ENCODE peak calls at places on chromosomes 12 and 14, in nine cellular contexts. X, H, A, J, B, R, Z, N and G are unnamed samples.

GRCh38 chr14:31583043-31583442 is 21.8 kb downstream of the NUBPL start:
- DNase-seq in X (no peak), H (no peak), A (no peak), J (no peak), B (no peak), R (no peak), Z (no peak), N (peak; percentile 7), G (no peak)

GRCh38 chr12:24741216-24741615 is 207.7 kb downstream of the BCAT1 start:
- DNase-seq in X (no peak), H (no peak), A (no peak), J (no peak), B (no peak), R (no peak), Z (no peak), N (no peak), G (no peak)

GRCh38 chr12:13539051-13539450 is 342.5 kb downstream of the EMP1 start:
- DNase-seq in X (no peak), H (no peak), A (no peak), J (no peak), B (no peak), R (no peak), Z (peak; percentile 42), N (no peak), G (no peak)

GRCh38 chr12:130120012-130120805 is 42.1 kb upstream of the FZD10 start:
- DNase-seq in X (no peak), H (no peak), A (no peak), J (no peak), B (no peak), R (no peak), Z (no peak), N (no peak), G (no peak)

GRCh38 chr12:79690606-79691298 is at the start of gene PAWR:
- DNase-seq in X (peak; percentile 83), H (peak; percentile 89), A (peak; percentile 24), J (peak; percentile 71), B (peak; percentile 88), R (peak; percentile 79), Z (no peak), N (peak; percentile 67), G (peak; percentile 86)

GRCh38 chr12:24933694-24934407 is 15.1 kb downstream of the BCAT1 start:
- DNase-seq in X (no peak), H (no peak), A (no peak), J (no peak), B (no peak), R (no peak), Z (peak; percentile 47), N (no peak), G (no peak)

GRCh38 chr14:80364274-80364673 is 153.0 kb upstream of the DIO2 start:
- DNase-seq in X (no peak), H (peak; percentile 59), A (no peak), J (peak; percentile 3), B (no peak), R (no peak), Z (no peak), N (peak; percentile 4), G (no peak)

GRCh38 chr12:94534278-94534677 is 74.6 kb upstream of the CEP83 start:
- DNase-seq in X (no peak), H (no peak), A (no peak), J (no peak), B (no peak), R (no peak), Z (no peak), N (no peak), G (no peak)

GRCh38 chr14:61428261-61428660 is 106.9 kb downstream of the PRKCH start:
- DNase-seq in X (no peak), H (no peak), A (no peak), J (no peak), B (no peak), R (no peak), Z (peak; percentile 39), N (no peak), G (no peak)

GRCh38 chr14:20644520-20644919 is 3.0 kb upstream of the OR6S1 start:
- DNase-seq in X (no peak), H (no peak), A (no peak), J (no peak), B (no peak), R (no peak), Z (no peak), N (no peak), G (no peak)

GRCh38 chr14:20641591-20641990 is at the start of gene OR6S1:
- DNase-seq in X (no peak), H (no peak), A (no peak), J (no peak), B (no peak), R (no peak), Z (no peak), N (no peak), G (no peak)

DNA sequence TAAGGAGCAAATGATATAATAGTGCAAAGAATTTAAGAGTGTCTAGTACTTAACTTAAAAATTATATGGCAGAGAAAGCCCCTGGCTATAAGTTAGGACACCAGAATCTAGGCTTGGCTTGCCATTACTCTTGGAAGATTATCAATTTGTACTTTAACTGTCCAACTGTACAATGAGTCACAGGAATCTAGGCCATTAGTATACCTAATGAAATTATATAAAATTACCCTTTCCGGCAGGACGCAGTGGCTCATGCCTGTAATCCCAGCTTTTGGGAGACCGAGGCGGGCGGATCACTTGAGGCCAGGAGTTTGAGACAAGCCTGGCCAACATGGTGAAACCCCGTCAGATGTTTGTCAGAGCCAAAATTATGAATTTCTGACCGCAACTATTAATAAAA is 691 bp upstream of the OR6S1 start:
- DNase-seq in X (no peak), H (no peak), A (no peak), J (no peak), B (no peak), R (no peak), Z (no peak), N (no peak), G (no peak)
- TF ChIP-seq EP300 in X (no peak), H (no peak), A (no peak), J (no peak), B (no peak), R (no peak), Z (no peak), N (no peak), G (no peak)

GRCh38 chr14:96509457-96510090 is 7.4 kb downstream of the PAPOLA start:
- DNase-seq in X (no peak), H (no peak), A (no peak), J (no peak), B (no peak), R (no peak), Z (no peak), N (no peak), G (no peak)
- TF ChIP-seq EP300 in X (no peak), H (no peak), A (no peak), J (no peak), B (no peak), R (no peak), Z (no peak), N (no peak), G (no peak)

GRCh38 chr12:121001060-121001459 is 15.2 kb downstream of the C12orf43 start:
- DNase-seq in X (no peak), H (no peak), A (no peak), J (no peak), B (no peak), R (no peak), Z (no peak), N (no peak), G (no peak)

GRCh38 chr12:120998435-120998834 is 17.9 kb downstream of the C12orf43 start:
- DNase-seq in X (no peak), H (no peak), A (no peak), J (no peak), B (no peak), R (no peak), Z (no peak), N (peak; percentile 23), G (no peak)

GRCh38 chr12:121000530-121000929 is 15.8 kb downstream of the C12orf43 start:
- DNase-seq in X (no peak), H (no peak), A (no peak), J (no peak), B (no peak), R (no peak), Z (no peak), N (no peak), G (no peak)

GRCh38 chr12:120997448-120997847 is 18.8 kb downstream of the C12orf43 start:
- DNase-seq in X (no peak), H (no peak), A (no peak), J (no peak), B (no peak), R (no peak), Z (no peak), N (peak; percentile 23), G (no peak)

DNA sequence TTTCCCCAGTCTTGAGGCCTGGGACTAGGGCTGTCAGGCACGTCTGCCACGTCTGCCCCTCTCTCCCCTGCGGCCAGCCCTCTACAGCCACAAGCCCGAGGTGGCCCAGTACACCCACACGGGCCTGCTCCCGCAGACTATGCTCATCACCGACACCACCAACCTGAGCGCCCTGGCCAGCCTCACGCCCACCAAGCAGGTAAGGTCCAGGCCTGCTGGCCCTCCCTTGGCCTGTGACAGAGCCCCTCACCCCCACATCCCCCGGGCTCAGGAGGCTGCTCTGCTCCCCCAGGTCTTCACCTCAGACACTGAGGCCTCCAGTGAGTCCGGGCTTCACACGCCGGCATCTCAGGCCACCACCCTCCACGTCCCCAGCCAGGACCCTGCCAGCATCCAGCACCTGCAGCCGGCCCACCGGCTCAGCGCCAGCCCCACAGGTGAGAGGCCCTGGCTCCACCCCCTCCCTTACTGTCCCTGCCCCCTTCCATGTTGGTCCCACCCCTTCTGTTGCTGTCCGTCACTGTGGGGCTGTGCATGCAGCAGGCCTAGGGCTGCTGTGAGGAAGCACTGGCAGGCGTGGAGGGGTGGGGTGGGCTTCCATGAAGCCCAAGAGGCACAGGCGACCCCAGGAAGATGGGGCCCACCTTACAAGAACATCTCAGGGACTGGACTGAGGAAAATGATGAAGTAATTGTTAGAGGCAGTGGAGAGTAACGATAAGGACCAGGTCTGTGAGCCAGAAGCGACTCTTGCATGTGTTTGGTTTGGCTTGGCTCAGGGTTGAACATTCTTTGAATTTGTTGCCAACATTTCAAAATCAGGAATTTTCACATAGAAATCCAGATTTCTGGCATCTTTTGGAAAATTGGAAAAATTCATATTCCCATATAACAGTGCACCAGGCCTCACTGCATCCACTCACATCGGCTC is 16.8 kb downstream of the C12orf43 start:
- DNase-seq in X (peak; percentile 69), H (no peak), A (no peak), J (no peak), B (peak; percentile 81), R (no peak), Z (no peak), N (peak; percentile 50), G (no peak)
- TF ChIP-seq EP300 in X (no peak), H (no peak), A (no peak), J (no peak), B (no peak), R (no peak), Z (no peak), N (no peak), G (no peak)

DNA sequence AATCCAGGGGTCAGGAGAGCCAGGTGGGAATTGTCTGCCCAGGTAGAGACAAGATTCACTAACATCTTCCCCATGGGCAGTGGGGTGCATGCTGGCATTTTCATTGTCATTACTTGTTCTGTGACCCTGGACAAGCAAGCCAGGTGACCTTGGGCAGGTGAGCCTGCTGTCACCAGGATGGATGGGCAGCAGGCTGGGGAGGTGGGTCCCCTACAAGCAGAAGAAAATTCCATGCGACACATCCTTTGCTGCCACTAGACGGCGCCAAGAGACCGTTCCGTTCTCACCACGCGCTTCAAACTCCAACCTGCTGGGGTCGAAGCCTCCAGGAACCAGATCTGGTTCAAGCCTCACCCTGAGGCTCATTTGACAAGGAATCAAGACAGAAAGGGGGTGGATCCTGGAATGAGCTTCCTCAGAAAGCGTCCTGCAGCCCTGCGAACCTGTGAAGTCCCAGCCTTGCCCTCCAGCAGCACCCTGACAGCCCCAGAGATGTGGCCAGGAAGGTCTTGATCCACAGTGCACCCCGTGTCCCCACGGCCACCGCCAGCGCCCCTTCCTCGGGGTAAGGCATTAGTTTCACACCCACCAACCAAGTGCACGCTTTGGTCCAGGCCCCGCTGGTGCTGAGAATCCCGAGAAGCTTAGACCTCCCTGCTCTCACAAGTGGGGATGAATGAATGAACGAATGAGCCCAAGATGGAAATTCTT is 3.2 kb upstream of the DYNC1H1 start:
- DNase-seq in X (peak; percentile 82), H (peak; percentile 89), A (peak; percentile 62), J (peak; percentile 72), B (peak; percentile 84), R (peak; percentile 74), Z (no peak), N (peak; percentile 82), G (peak; percentile 83)
- TF ChIP-seq EP300 in X (no peak), H (no peak), A (no peak), J (no peak), B (no peak), R (no peak), Z (no peak), N (no peak), G (no peak)